ENCODE peak calls at places on chromosomes 11 and 22, in eight cellular contexts. L is pancreas, B is foreskin fibroblast, W is fibroblast of villous mesenchyme, H is ovary, J is HFFc6, G is BJ, S is psoas muscle. D is an unnamed sample.

GRCh38 chr11:120473486-120473885 is 38.1 kb upstream of the GRIK4 start:
- DNase-seq in L (no peak), B (no peak), W (no peak), H (no peak), J (no peak), G (no peak), S (no peak), D (no peak)

GRCh38 chr11:62146476-62147200 is 22.8 kb downstream of the INCENP start:
- DNase-seq in L (no peak), B (no peak), W (no peak), H (no peak), J (no peak), G (no peak), S (no peak), D (peak)

GRCh38 chr22:36344106-36344827 is 43.5 kb downstream of the MYH9 start:
- DNase-seq in L (no peak), B (no peak), W (no peak), H (no peak), J (no peak), G (no peak), S (no peak), D (no peak)

GRCh38 chr11:2459796-2460531 is 15.2 kb downstream of the KCNQ1 start:
- DNase-seq in L (peak), B (no peak), W (no peak), H (no peak), J (no peak), G (no peak), S (no peak), D (no peak)

GRCh38 chr11:46271875-46272815 is 5.3 kb upstream of the CREB3L1 start:
- DNase-seq in L (no peak), B (no peak), W (no peak), H (no peak), J (no peak), G (no peak), S (no peak), D (no peak)

GRCh38 chr11:66051766-66052663 is at the start of gene SF3B2:
- DNase-seq in L (peak), B (peak), W (peak), H (peak), J (peak), G (peak), S (peak), D (peak)

GRCh38 chr11:20126724-20127123 is 33.6 kb downstream of the DBX1 start:
- DNase-seq in L (no peak), B (no peak), W (no peak), H (no peak), J (no peak), G (no peak), S (no peak), D (no peak)

GRCh38 chr22:36873614-36874308 is 13.0 kb downstream of the NCF4 start:
- DNase-seq in L (peak), B (peak), W (peak), H (no peak), J (peak), G (peak), S (peak), D (no peak)

GRCh38 chr11:689630-690029 is 5.4 kb downstream of the DEAF1 start:
- DNase-seq in L (no peak), B (no peak), W (no peak), H (no peak), J (no peak), G (no peak), S (no peak), D (no peak)

GRCh38 chr11:110720646-110721283 is 8.5 kb upstream of the ARHGAP20 start:
- DNase-seq in L (no peak), B (no peak), W (peak), H (no peak), J (no peak), G (no peak), S (no peak), D (no peak)

GRCh38 chr11:23423119-23423518 is 562.8 kb upstream of the CCDC179 start:
- DNase-seq in L (no peak), B (peak), W (peak), H (no peak), J (peak), G (peak), S (no peak), D (no peak)

GRCh38 chr11:93840981-93841380 is 9.4 kb downstream of the VSTM5 start:
- DNase-seq in L (no peak), B (no peak), W (no peak), H (no peak), J (no peak), G (no peak), S (no peak), D (no peak)

GRCh38 chr11:130097285-130097684 is 27.6 kb downstream of the APLP2 start:
- DNase-seq in L (no peak), B (no peak), W (no peak), H (no peak), J (no peak), G (no peak), S (no peak), D (no peak)

GRCh38 chr22:37065149-37065548 is 13.6 kb downstream of the KCTD17 start:
- DNase-seq in L (no peak), B (no peak), W (no peak), H (no peak), J (no peak), G (no peak), S (no peak), D (no peak)

GRCh38 chr22:35839811-35840739 is 122.4 kb downstream of the APOL5 start:
- DNase-seq in L (peak), B (peak), W (peak), H (peak), J (peak), G (peak), S (peak), D (peak)

GRCh38 chr22:46676479-46676878 is 56.3 kb downstream of the GRAMD4 start:
- DNase-seq in L (no peak), B (no peak), W (no peak), H (no peak), J (no peak), G (no peak), S (no peak), D (no peak)

GRCh38 chr11:59263225-59263894 is 50.6 kb upstream of the MPEG1 start:
- DNase-seq in L (peak), B (no peak), W (no peak), H (no peak), J (no peak), G (no peak), S (no peak), D (no peak)

GRCh38 chr22:47401976-47402770 is 639.7 kb downstream of the TBC1D22A start:
- DNase-seq in L (no peak), B (peak), W (no peak), H (no peak), J (no peak), G (no peak), S (no peak), D (no peak)

GRCh38 chr11:73538381-73538872 is 59.5 kb downstream of the FAM168A start:
- DNase-seq in L (no peak), B (no peak), W (no peak), H (no peak), J (no peak), G (no peak), S (no peak), D (no peak)

GRCh38 chr11:66728760-66729385 is at the start of gene SPTBN2:
- DNase-seq in L (no peak), B (no peak), W (no peak), H (no peak), J (no peak), G (no peak), S (no peak), D (no peak)

GRCh38 chr22:40276877-40277823 is 69.2 kb upstream of the ADSL start:
- DNase-seq in L (no peak), B (no peak), W (peak), H (no peak), J (peak), G (no peak), S (peak), D (peak)

GRCh38 chr11:2268911-2269600 is 1.3 kb downstream of the ASCL2 start:
- DNase-seq in L (no peak), B (peak), W (peak), H (no peak), J (no peak), G (no peak), S (no peak), D (no peak)

GRCh38 chr22:20542736-20543135 is 35.3 kb downstream of the MED15 start:
- DNase-seq in L (no peak), B (no peak), W (no peak), H (no peak), J (peak), G (no peak), S (no peak), D (no peak)

GRCh38 chr11:34337016-34337415 is 20.8 kb downstream of the ABTB2 start:
- DNase-seq in L (no peak), B (no peak), W (no peak), H (no peak), J (no peak), G (no peak), S (no peak), D (no peak)

GRCh38 chr11:662689-663274 is 25.7 kb downstream of the DRD4 start:
- DNase-seq in L (peak), B (peak), W (peak), H (peak), J (peak), G (no peak), S (peak), D (no peak)

GRCh38 chr11:94201004-94201465 is 72.4 kb downstream of the PANX1 start:
- DNase-seq in L (no peak), B (peak), W (peak), H (no peak), J (peak), G (peak), S (no peak), D (no peak)

GRCh38 chr11:132576706-132577105 is 955.6 kb downstream of the OPCML start:
- DNase-seq in L (no peak), B (peak), W (peak), H (no peak), J (peak), G (peak), S (no peak), D (peak)

GRCh38 chr11:77658213-77659013 is 20.8 kb upstream of the CLNS1A start:
- DNase-seq in L (no peak), B (peak), W (peak), H (no peak), J (peak), G (peak), S (no peak), D (no peak)

GRCh38 chr11:48111941-48112340 is 104.7 kb upstream of the OR4B1 start:
- DNase-seq in L (no peak), B (no peak), W (no peak), H (no peak), J (no peak), G (no peak), S (no peak), D (peak)

GRCh38 chr11:48108231-48109045 is 108.2 kb upstream of the OR4B1 start:
- DNase-seq in L (no peak), B (no peak), W (no peak), H (no peak), J (no peak), G (no peak), S (no peak), D (peak)

GRCh38 chr11:48110509-48110766 is 106.2 kb upstream of the OR4B1 start:
- DNase-seq in L (no peak), B (no peak), W (no peak), H (no peak), J (no peak), G (no peak), S (no peak), D (no peak)

GRCh38 chr11:48107188-48107704 is 109.4 kb upstream of the OR4B1 start:
- DNase-seq in L (no peak), B (peak), W (no peak), H (no peak), J (peak), G (no peak), S (no peak), D (peak)

GRCh38 chr11:48109046-48109666 is 107.5 kb upstream of the OR4B1 start:
- DNase-seq in L (no peak), B (no peak), W (peak), H (no peak), J (peak), G (no peak), S (no peak), D (peak)
- TF ChIP-seq CTCF in L (no peak), B (peak), W (peak), H (no peak), J (peak), G (peak), S (peak), D (peak)

GRCh38 chr22:29313126-29314071 is 2.1 kb downstream of the RASL10A start:
- DNase-seq in L (no peak), B (no peak), W (peak), H (no peak), J (no peak), G (no peak), S (no peak), D (no peak)
- TF ChIP-seq CTCF in L (peak), B (peak), W (peak), H (no peak), J (peak), G (peak), S (peak), D (peak)

DNA sequence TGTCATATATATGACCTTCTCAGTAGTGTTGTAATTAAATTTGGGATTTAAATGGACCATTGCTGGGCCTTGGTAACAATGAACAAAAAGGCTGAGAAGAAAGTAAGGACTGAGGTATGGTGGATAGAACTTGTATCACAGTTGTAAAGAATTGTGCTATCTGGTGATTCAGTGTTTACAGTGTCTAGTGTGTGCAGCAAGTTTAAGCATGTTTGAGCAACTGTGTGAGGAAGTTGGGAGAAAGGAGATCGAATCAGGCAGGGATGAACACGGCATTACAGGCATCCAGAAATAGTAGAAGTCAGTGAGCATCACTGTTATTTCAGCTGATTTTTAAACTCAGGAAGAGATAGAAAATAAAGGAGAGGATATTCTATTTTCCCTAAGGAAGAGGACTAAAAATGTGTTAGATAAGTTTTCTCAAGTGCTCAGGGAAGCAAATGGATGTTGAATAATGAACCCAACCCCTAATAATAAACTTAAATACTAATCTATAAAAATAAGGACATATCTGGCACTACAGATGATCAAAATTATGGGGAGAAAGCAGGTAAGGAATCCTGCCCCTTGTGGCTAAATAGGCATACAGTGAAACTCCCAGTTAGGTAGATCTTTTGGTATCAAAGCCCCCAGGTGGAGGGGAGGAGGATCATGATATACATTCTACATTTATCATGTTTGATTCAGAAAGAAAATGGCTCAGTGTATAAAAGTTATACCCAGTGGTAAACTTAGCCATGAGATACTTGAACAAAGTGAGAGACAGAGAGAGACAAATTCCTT is 361.0 kb upstream of the ANO3 start:
- DNase-seq in L (no peak), B (no peak), W (no peak), H (no peak), J (no peak), G (no peak), S (no peak), D (no peak)
- TF ChIP-seq CTCF in L (no peak), B (peak), W (peak), H (no peak), J (peak), G (peak), S (no peak), D (peak)

DNA sequence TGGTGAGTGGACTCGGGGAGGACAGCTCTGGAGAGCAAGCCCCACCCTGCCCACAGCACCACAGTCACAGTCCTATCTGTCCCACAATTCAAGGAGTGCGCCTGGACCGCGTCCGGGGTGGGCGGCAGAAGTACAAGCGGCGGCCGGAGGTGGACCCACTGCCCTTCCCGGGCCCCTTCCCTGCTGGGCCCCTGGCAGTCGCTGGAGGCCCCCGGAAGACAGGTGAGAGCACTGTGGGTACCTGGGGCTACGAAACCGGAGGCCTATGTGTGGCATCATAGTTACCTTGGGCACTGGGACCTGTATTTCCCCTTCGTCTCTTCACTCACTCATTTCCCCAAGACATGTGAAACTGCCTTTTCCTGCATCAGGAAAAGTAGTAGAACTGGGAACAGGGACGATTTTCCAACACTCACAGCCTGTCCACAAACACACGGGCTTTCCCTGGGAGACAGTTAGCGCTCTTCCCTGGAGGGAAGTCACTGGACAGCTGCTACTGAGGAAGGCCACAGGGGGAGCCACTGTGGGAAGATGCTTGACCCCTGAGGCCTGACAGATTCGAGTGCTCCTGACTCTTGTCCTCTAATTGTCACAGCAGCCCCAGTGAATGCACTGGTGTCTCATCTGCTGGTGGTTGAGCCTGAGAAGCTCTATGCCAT is 3.1 kb downstream of the TRMT112 start:
- DNase-seq in L (no peak), B (no peak), W (no peak), H (no peak), J (no peak), G (no peak), S (no peak), D (no peak)
- TF ChIP-seq CTCF in L (no peak), B (peak), W (peak), H (no peak), J (peak), G (peak), S (no peak), D (no peak)

GRCh38 chr22:45335021-45335818 is 25.5 kb downstream of the FAM118A start:
- DNase-seq in L (no peak), B (no peak), W (peak), H (no peak), J (no peak), G (no peak), S (peak), D (no peak)
- TF ChIP-seq CTCF in L (no peak), B (no peak), W (peak), H (no peak), J (no peak), G (peak), S (peak), D (no peak)

D was measured in osteocyte.